ENCODE peak calls at places on chromosomes 6 and 20, in six cellular contexts. A, T, N, V, W and K are unnamed samples.

GRCh38 chr6:134170844-134171243 is 118.4 kb upstream of the SLC2A12 start:
- DNase-seq in A (no peak), T (no peak), N (no peak), V (no peak), W (no peak), K (no peak)

GRCh38 chr6:155444120-155444917 is 11.3 kb downstream of the NOX3 start:
- DNase-seq in A (no peak), T (no peak), N (no peak), V (no peak), W (no peak), K (no peak)

GRCh38 chr6:138724015-138724414 is 49.6 kb upstream of the CCDC28A start:
- DNase-seq in A (no peak), T (peak), N (no peak), V (no peak), W (no peak), K (peak)

GRCh38 chr6:41426888-41427641 is 91.7 kb downstream of the NCR2 start:
- DNase-seq in A (no peak), T (no peak), N (no peak), V (no peak), W (no peak), K (no peak)

GRCh38 chr6:63023726-63024125 is 187.5 kb upstream of the FKBP1C start:
- DNase-seq in A (no peak), T (no peak), N (no peak), V (no peak), W (no peak), K (no peak)

GRCh38 chr6:24126586-24127192 is 674 bp downstream of the NRSN1 start:
- DNase-seq in A (no peak), T (no peak), N (no peak), V (no peak), W (no peak), K (no peak)

GRCh38 chr6:85421963-85422362 is 27.9 kb upstream of the NT5E start:
- DNase-seq in A (no peak), T (no peak), N (no peak), V (no peak), W (no peak), K (no peak)

GRCh38 chr6:44234101-44235090 is 11.0 kb downstream of the SLC29A1 start:
- DNase-seq in A (peak), T (peak), N (peak), V (no peak), W (peak), K (peak)

GRCh38 chr20:3226093-3226492 is 12.9 kb downstream of the SLC4A11 start:
- DNase-seq in A (no peak), T (no peak), N (no peak), V (no peak), W (no peak), K (no peak)

GRCh38 chr6:5303711-5304110 is 42.4 kb downstream of the FARS2 start:
- DNase-seq in A (no peak), T (no peak), N (no peak), V (no peak), W (no peak), K (no peak)

GRCh38 chr20:4300401-4300800 is 285.0 kb upstream of the RNF24 start:
- DNase-seq in A (no peak), T (no peak), N (no peak), V (no peak), W (no peak), K (no peak)

GRCh38 chr6:22737331-22737730 is 168.0 kb downstream of the HDGFL1 start:
- DNase-seq in A (peak), T (no peak), N (no peak), V (no peak), W (peak), K (no peak)

GRCh38 chr6:149895702-149896310 is 2.1 kb downstream of the RAET1E start:
- DNase-seq in A (no peak), T (peak), N (no peak), V (no peak), W (no peak), K (peak)

GRCh38 chr6:131159578-131159977 is 24.3 kb downstream of the AKAP7 start:
- DNase-seq in A (no peak), T (no peak), N (no peak), V (no peak), W (no peak), K (no peak)

GRCh38 chr20:62651285-62652021 is 9.2 kb downstream of the SLCO4A1 start:
- DNase-seq in A (no peak), T (peak), N (no peak), V (peak), W (no peak), K (peak)

GRCh38 chr6:139586273-139586672 is 211.8 kb upstream of the CITED2 start:
- DNase-seq in A (no peak), T (no peak), N (no peak), V (no peak), W (no peak), K (no peak)

GRCh38 chr20:25310921-25311728 is 63.2 kb downstream of the PYGB start:
- DNase-seq in A (peak), T (no peak), N (no peak), V (no peak), W (no peak), K (peak)

GRCh38 chr6:108127056-108127455 is 38.8 kb upstream of the NR2E1 start:
- DNase-seq in A (no peak), T (no peak), N (no peak), V (no peak), W (no peak), K (no peak)

GRCh38 chr20:56987992-56988391 is 278.4 kb downstream of the BMP7 start:
- DNase-seq in A (no peak), T (no peak), N (no peak), V (no peak), W (no peak), K (no peak)

GRCh38 chr6:138817799-138818198 is 21.9 kb downstream of the ECT2L start:
- DNase-seq in A (no peak), T (no peak), N (no peak), V (no peak), W (no peak), K (no peak)

GRCh38 chr6:6125495-6125894 is 118.8 kb upstream of the NRN1 start:
- DNase-seq in A (no peak), T (no peak), N (no peak), V (no peak), W (no peak), K (no peak)

GRCh38 chr6:118514689-118515088 is 33.4 kb upstream of the PLN start:
- DNase-seq in A (no peak), T (peak), N (no peak), V (no peak), W (no peak), K (peak)

GRCh38 chr6:30683137-30683979 is 3.1 kb downstream of the PPP1R18 start:
- DNase-seq in A (no peak), T (peak), N (no peak), V (no peak), W (no peak), K (no peak)

GRCh38 chr20:53960586-53961386 is 109.6 kb downstream of the BCAS1 start:
- DNase-seq in A (no peak), T (no peak), N (no peak), V (no peak), W (no peak), K (no peak)

GRCh38 chr6:149221774-149222070 is 95.8 kb upstream of the TAB2 start:
- DNase-seq in A (no peak), T (no peak), N (no peak), V (no peak), W (no peak), K (no peak)

GRCh38 chr6:121694389-121695185 is 259.1 kb downstream of the GJA1 start:
- DNase-seq in A (no peak), T (no peak), N (no peak), V (no peak), W (no peak), K (no peak)

GRCh38 chr6:122308074-122308473 is 91.4 kb upstream of the HSF2 start:
- DNase-seq in A (no peak), T (no peak), N (no peak), V (no peak), W (no peak), K (no peak)

GRCh38 chr6:8191629-8192028 is 89.3 kb upstream of the EEF1E1 start:
- DNase-seq in A (no peak), T (no peak), N (no peak), V (no peak), W (no peak), K (no peak)

GRCh38 chr6:168007592-168008338 is 10.3 kb downstream of the KIF25 start:
- DNase-seq in A (no peak), T (no peak), N (no peak), V (no peak), W (no peak), K (no peak)

GRCh38 chr6:81308577-81309279 is 443.8 kb downstream of the TENT5A start:
- DNase-seq in A (no peak), T (no peak), N (no peak), V (no peak), W (no peak), K (no peak)